ENCODE peak calls at places on chromosomes 11 and 22, in nine cellular contexts. R, I, E, Y, W, G, Z, S and J are unnamed samples.

GRCh38 chr11:69928124-69928523 is 108.9 kb upstream of the FGF3 start:
- DNase-seq in R (no peak), I (no peak), E (peak; percentile 18), Y (no peak), W (no peak), G (no peak), Z (no peak), S (no peak), J (no peak)

GRCh38 chr11:119015054-119015611 is 3.0 kb downstream of the RPS25 start:
- DNase-seq in R (no peak), I (no peak), E (no peak), Y (no peak), W (no peak), G (no peak), Z (no peak), S (no peak), J (no peak)

GRCh38 chr11:3044004-3044403 is 13.2 kb downstream of the CARS1 start:
- DNase-seq in R (no peak), I (no peak), E (no peak), Y (no peak), W (no peak), G (no peak), Z (no peak), S (no peak), J (no peak)

GRCh38 chr11:61489833-61490585 is 18.5 kb upstream of the LRRC10B start:
- DNase-seq in R (no peak), I (no peak), E (peak; percentile 67), Y (no peak), W (no peak), G (no peak), Z (peak; percentile 59), S (no peak), J (peak; percentile 57)

GRCh38 chr22:37560682-37561208 is 465 bp downstream of the CDC42EP1 start:
- DNase-seq in R (no peak), I (no peak), E (peak; percentile 74), Y (no peak), W (no peak), G (no peak), Z (peak; percentile 61), S (no peak), J (no peak)

GRCh38 chr11:69157822-69158231 is 2.1 kb downstream of the SMIM38 start:
- DNase-seq in R (no peak), I (no peak), E (no peak), Y (no peak), W (no peak), G (no peak), Z (no peak), S (no peak), J (no peak)

GRCh38 chr22:22429374-22430108 is 79.0 kb downstream of the ZNF280B start:
- DNase-seq in R (no peak), I (no peak), E (no peak), Y (no peak), W (no peak), G (no peak), Z (no peak), S (no peak), J (no peak)

GRCh38 chr11:94129505-94130335 is 1.1 kb downstream of the PANX1 start:
- DNase-seq in R (peak; percentile 60), I (peak; percentile 48), E (no peak), Y (no peak), W (no peak), G (peak; percentile 27), Z (no peak), S (no peak), J (no peak)

GRCh38 chr22:36156515-36157419 is 3.8 kb downstream of the APOL3 start:
- DNase-seq in R (peak; percentile 32), I (peak; percentile 93), E (peak; percentile 93), Y (peak; percentile 25), W (no peak), G (peak; percentile 72), Z (peak; percentile 48), S (no peak), J (no peak)

GRCh38 chr11:72783144-72783910 is 10.5 kb downstream of the STARD10 start:
- DNase-seq in R (peak; percentile 8), I (no peak), E (no peak), Y (no peak), W (no peak), G (no peak), Z (no peak), S (no peak), J (no peak)

GRCh38 chr11:48054994-48055291 is 74.6 kb downstream of the PTPRJ start:
- DNase-seq in R (no peak), I (no peak), E (no peak), Y (no peak), W (no peak), G (no peak), Z (no peak), S (no peak), J (no peak)

GRCh38 chr11:1691027-1691877 is 5.7 kb upstream of the KRTAP5-6 start:
- DNase-seq in R (no peak), I (no peak), E (no peak), Y (no peak), W (no peak), G (no peak), Z (no peak), S (no peak), J (no peak)
- TF ChIP-seq CTCF in R (no peak), I (no peak), E (no peak), Y (no peak), W (no peak), G (no peak), Z (no peak), S (no peak), J (no peak)

GRCh38 chr22:29882716-29883044 is 294 bp upstream of the MTMR3 start:
- DNase-seq in R (no peak), I (no peak), E (no peak), Y (no peak), W (no peak), G (no peak), Z (no peak), S (no peak), J (no peak)

GRCh38 chr22:29883831-29884139 is 811 bp downstream of the MTMR3 start:
- DNase-seq in R (no peak), I (no peak), E (no peak), Y (no peak), W (no peak), G (peak; percentile 27), Z (no peak), S (no peak), J (no peak)

GRCh38 chr22:29885610-29886009 is 2.6 kb downstream of the MTMR3 start:
- DNase-seq in R (no peak), I (no peak), E (no peak), Y (no peak), W (no peak), G (no peak), Z (no peak), S (no peak), J (no peak)

GRCh38 chr22:29886601-29887000 is 3.6 kb downstream of the MTMR3 start:
- DNase-seq in R (no peak), I (no peak), E (no peak), Y (no peak), W (no peak), G (no peak), Z (no peak), S (no peak), J (no peak)

DNA sequence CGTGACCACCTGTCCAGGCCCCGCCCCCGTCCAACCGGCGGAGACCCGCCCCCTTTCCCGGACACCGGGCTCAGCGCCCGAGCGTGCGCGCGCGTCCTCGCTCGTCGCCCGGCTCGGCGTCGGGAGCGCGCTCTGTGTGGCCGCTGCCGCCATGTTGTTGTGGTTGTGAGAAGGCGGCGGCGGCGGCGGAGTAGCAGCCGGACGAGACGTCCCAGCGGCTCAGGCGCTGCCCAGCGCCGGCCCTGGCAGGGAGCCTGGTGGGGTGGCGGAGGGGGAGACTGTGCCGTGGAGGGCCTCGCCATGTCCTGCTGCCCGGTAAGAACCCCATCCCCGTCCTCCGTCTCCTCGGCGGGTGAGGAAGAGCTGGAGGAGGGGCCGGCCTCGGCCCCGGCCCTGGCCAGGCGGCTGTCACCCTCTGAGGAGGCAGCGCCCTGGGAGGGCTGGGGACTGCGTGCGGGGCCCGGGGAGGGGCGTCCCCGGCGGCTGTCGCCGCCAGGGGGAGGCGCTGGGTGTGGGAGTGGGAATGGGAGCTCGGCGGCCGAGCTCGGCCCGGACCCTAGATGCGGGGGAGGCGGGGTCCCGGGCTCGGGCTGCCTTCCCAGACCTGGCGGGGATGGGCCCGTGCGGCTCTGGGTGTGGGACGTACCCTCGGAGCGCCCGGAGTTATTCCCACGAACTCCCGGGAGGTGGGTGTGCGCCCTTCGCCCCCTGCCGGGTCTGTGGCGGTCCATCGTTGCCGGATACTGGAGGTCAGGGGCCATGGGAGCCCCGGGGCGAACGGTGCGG is at the start of gene MTMR3:
- DNase-seq in R (peak; percentile 90), I (peak; percentile 94), E (peak; percentile 96), Y (peak; percentile 87), W (peak; percentile 84), G (peak; percentile 95), Z (peak; percentile 98), S (peak; percentile 98), J (peak; percentile 94)
- TF ChIP-seq CTCF in R (peak; percentile 47), I (peak; percentile 60), E (peak; percentile 18), Y (peak; percentile 14), W (peak; percentile 18), G (peak; percentile 10), Z (peak; percentile 47), S (peak; percentile 70), J (peak; percentile 63)

DNA sequence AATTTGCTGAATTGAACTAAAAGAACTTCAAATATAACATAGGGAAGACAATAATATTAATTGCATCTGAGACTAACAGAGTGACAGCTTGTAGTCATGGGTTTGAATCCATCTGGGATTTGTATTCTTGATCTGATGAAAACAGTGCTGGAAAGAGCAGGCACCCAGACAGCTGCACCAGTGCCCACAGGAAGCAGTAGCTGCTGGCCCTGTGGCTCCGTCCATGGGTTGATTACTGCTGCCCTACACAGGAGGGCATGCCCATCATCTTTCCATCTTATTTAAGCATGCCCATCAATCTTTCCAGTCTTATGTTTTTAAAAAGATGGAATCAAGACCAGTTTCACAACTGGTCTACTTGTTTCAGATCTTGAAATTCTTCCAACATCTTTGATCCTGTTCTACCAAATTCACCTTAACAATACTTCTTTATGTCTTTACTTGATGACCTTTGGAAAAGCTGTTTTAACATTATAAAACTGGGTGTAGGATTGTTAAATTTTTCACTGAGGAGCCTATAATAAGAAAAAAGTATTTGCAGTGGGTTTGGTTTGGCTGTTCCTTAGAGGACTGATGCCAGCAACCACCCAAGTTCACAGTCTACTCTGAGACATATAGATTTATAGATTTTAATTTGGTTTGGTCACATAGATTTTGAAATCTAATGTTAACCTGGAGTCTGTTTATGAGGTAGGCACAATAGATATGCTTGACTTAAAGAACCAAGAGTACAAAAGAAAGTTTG is 761 bp upstream of the NXPE4 start:
- DNase-seq in R (no peak), I (no peak), E (no peak), Y (no peak), W (no peak), G (no peak), Z (no peak), S (no peak), J (no peak)
- TF ChIP-seq CTCF in R (no peak), I (no peak), E (no peak), Y (no peak), W (no peak), G (no peak), Z (no peak), S (no peak), J (no peak)

GRCh38 chr22:49724893-49725489 is 102.7 kb downstream of the BRD1 start:
- DNase-seq in R (peak; percentile 76), I (peak; percentile 43), E (peak; percentile 72), Y (peak; percentile 91), W (peak; percentile 92), G (peak; percentile 24), Z (peak; percentile 89), S (peak; percentile 78), J (peak; percentile 87)
- TF ChIP-seq CTCF in R (peak; percentile 62), I (peak; percentile 25), E (peak; percentile 59), Y (peak; percentile 65), W (peak; percentile 94), G (peak; percentile 48), Z (peak; percentile 84), S (peak; percentile 88), J (peak; percentile 92)

GRCh38 chr11:64100345-64100744 is 64.6 kb downstream of the FLRT1 start:
- DNase-seq in R (no peak), I (no peak), E (no peak), Y (peak; percentile 72), W (peak; percentile 82), G (peak; percentile 54), Z (no peak), S (no peak), J (no peak)
- TF ChIP-seq CTCF in R (no peak), I (no peak), E (no peak), Y (peak; percentile 31), W (peak; percentile 57), G (peak; percentile 56), Z (peak; percentile 13), S (peak; percentile 53), J (peak; percentile 49)